ENCODE peak calls at places on chromosome 10, in seven cellular contexts. J is breast epithelium, O is progenitor cell of endocrine pancreas, I is fibroblast of mammary gland, K is adipocyte, D is adrenal gland, Y is A549. T is an unnamed sample.

GRCh38 chr10:70267161-70267933 is 16.5 kb downstream of the NPFFR1 start:
- DNase-seq in J (peak; percentile 22), D (peak; percentile 77), O (no peak), I (peak; percentile 99), K (peak; percentile 92), Y (peak; percentile 54), T (no peak)

GRCh38 chr10:72089618-72090017 is 1.3 kb upstream of the SPOCK2 start:
- DNase-seq in J (no peak), Y (no peak), K (no peak), O (no peak), D (no peak), I (no peak), T (peak; percentile 42)

GRCh38 chr10:99916776-99917175 is 93.0 kb downstream of the DNMBP start:
- DNase-seq in I (no peak), O (no peak), J (no peak), K (no peak), D (no peak), Y (no peak), T (no peak)

GRCh38 chr10:127354992-127355391 is 158.6 kb upstream of the INSYN2A start:
- DNase-seq in D (no peak), K (no peak), I (no peak), O (no peak), Y (no peak), J (no peak), T (no peak)

GRCh38 chr10:77586719-77587423 is 50.7 kb downstream of the KCNMA1 start:
- DNase-seq in D (no peak), J (no peak), Y (peak; percentile 71), I (peak; percentile 92), K (peak; percentile 97), O (no peak), T (peak; percentile 62)

GRCh38 chr10:3400368-3400767 is 227.8 kb upstream of the PITRM1 start:
- DNase-seq in I (no peak), K (no peak), J (no peak), D (no peak), Y (no peak), O (no peak), T (no peak)

GRCh38 chr10:79372871-79373270 is 25.6 kb downstream of the PPIF start:
- DNase-seq in K (no peak), I (no peak), O (no peak), J (no peak), D (no peak), Y (no peak), T (peak; percentile 4)

GRCh38 chr10:93496322-93497041 is at the start of gene CEP55:
- DNase-seq in I (peak; percentile 84), Y (peak; percentile 96), J (peak; percentile 91), D (peak; percentile 96), K (peak; percentile 98), O (peak; percentile 94), T (peak; percentile 96)

GRCh38 chr10:124560377-124560776 is 98.8 kb downstream of the LHPP start:
- DNase-seq in I (peak; percentile 82), Y (no peak), D (peak; percentile 39), K (peak; percentile 85), J (no peak), O (no peak), T (peak; percentile 39)

GRCh38 chr10:80464557-80465466 is 10.7 kb downstream of the TSPAN14 start:
- DNase-seq in J (no peak), O (peak; percentile 44), Y (no peak), D (no peak), K (no peak), I (no peak), T (no peak)

GRCh38 chr10:37713132-37713501 is 144.3 kb downstream of the ZNF248 start:
- DNase-seq in O (no peak), K (no peak), I (no peak), Y (no peak), D (no peak), J (no peak), T (no peak)

GRCh38 chr10:45354261-45354660 is 19.8 kb upstream of the ALOX5 start:
- DNase-seq in Y (no peak), J (no peak), D (peak; percentile 46), I (no peak), O (no peak), K (no peak), T (no peak)

GRCh38 chr10:108544500-108545120 is 1378.7 kb downstream of the XPNPEP1 start:
- DNase-seq in K (peak; percentile 80), J (peak; percentile 21), Y (peak; percentile 51), O (peak; percentile 69), D (peak; percentile 63), I (peak; percentile 70), T (peak; percentile 68)

GRCh38 chr10:97058521-97058920 is 127.2 kb downstream of the SLIT1 start:
- DNase-seq in I (no peak), Y (no peak), J (peak; percentile 43), K (no peak), D (no peak), O (no peak), T (no peak)

GRCh38 chr10:103548006-103548405 is 54.5 kb downstream of the NEURL1 start:
- DNase-seq in J (no peak), O (no peak), Y (no peak), D (no peak), K (no peak), I (no peak), T (no peak)

GRCh38 chr10:122342293-122343134 is 32.0 kb upstream of the PLEKHA1 start:
- DNase-seq in J (no peak), Y (peak; percentile 44), O (no peak), K (peak; percentile 85), I (peak; percentile 68), D (peak; percentile 50), T (peak; percentile 52)

GRCh38 chr10:15346440-15347141 is 24.5 kb downstream of the FAM171A1 start:
- DNase-seq in I (peak; percentile 33), K (no peak), D (no peak), Y (no peak), O (no peak), J (no peak), T (peak; percentile 52)

GRCh38 chr10:7891634-7892033 is 73.3 kb downstream of the TAF3 start:
- DNase-seq in D (no peak), J (no peak), I (peak; percentile 11), Y (no peak), O (no peak), K (peak; percentile 52), T (no peak)

GRCh38 chr10:132265878-132266496 is 41.8 kb downstream of the STK32C start:
- DNase-seq in K (peak; percentile 57), J (no peak), Y (no peak), O (no peak), I (no peak), D (no peak), T (no peak)

GRCh38 chr10:132204078-132204780 is 17.5 kb downstream of the DPYSL4 start:
- DNase-seq in J (no peak), D (no peak), Y (no peak), O (no peak), I (no peak), K (no peak), T (no peak)

GRCh38 chr10:130127612-130128607 is 8.3 kb upstream of the GLRX3 start:
- DNase-seq in J (peak; percentile 51), Y (peak; percentile 74), I (peak; percentile 64), O (peak; percentile 27), D (peak; percentile 48), K (peak; percentile 90), T (peak; percentile 56)

GRCh38 chr10:90289037-90289436 is 568.8 kb downstream of the HTR7 start:
- DNase-seq in K (no peak), I (peak; percentile 40), Y (no peak), J (no peak), D (no peak), O (no peak), T (no peak)

GRCh38 chr10:132062181-132062515 is 3.6 kb upstream of the JAKMIP3 start:
- DNase-seq in I (no peak), J (no peak), K (no peak), Y (no peak), D (no peak), O (no peak), T (no peak)

GRCh38 chr10:3877092-3878000 is 92.3 kb upstream of the KLF6 start:
- DNase-seq in K (peak; percentile 45), D (no peak), Y (no peak), J (no peak), O (no peak), I (peak; percentile 31), T (no peak)

GRCh38 chr10:131059881-131060280 is 251.6 kb downstream of the TCERG1L start:
- DNase-seq in I (no peak), J (no peak), D (no peak), O (no peak), K (no peak), Y (no peak), T (no peak)

GRCh38 chr10:117983961-117984360 is 62.8 kb downstream of the RAB11FIP2 start:
- DNase-seq in K (no peak), I (no peak), O (no peak), J (no peak), Y (no peak), D (no peak), T (no peak)

GRCh38 chr10:103502849-103503660 is 9.6 kb downstream of the NEURL1 start:
- DNase-seq in D (no peak), Y (no peak), K (no peak), O (no peak), J (no peak), I (no peak), T (no peak)

GRCh38 chr10:72379776-72380175 is 25.1 kb upstream of the DNAJB12 start:
- DNase-seq in O (no peak), J (no peak), Y (no peak), D (no peak), K (no peak), I (peak; percentile 78), T (no peak)

T was measured in mucosa of gallbladder.